ENCODE peak calls at places on chromosomes 12 and 14, in seven cellular contexts. Y is fibroblast of gingiva; G is mesenchymal stem cell; A is activated CD4-positive, CD25-positive, alpha-beta regulatory T cell treated with anti-CD3 and anti-CD28 coated beads, Interleukin-2, amount 50 U/mL, for 72 hours; X is prostate gland; C is left lung; T is GM23338. R is an unnamed sample.

GRCh38 chr14:37230551-37231194 is 32.9 kb downstream of the MIPOL1 start:
- DNase-seq in T (peak; percentile 90), A (no peak), C (no peak), X (peak; percentile 50), Y (peak; percentile 66), G (peak; percentile 66), R (no peak)

GRCh38 chr12:106431839-106432411 is 74.4 kb downstream of the POLR3B start:
- DNase-seq in G (no peak), X (no peak), C (no peak), Y (no peak), A (no peak), T (no peak), R (no peak)

GRCh38 chr14:64279719-64280668 is 14.2 kb downstream of the ESR2 start:
- DNase-seq in X (no peak), G (no peak), Y (no peak), A (no peak), T (no peak), C (no peak), R (no peak)

GRCh38 chr12:8991371-8992085 is 2.2 kb downstream of the KLRG1 start:
- DNase-seq in T (no peak), A (no peak), C (no peak), X (no peak), G (no peak), Y (no peak), R (no peak)

GRCh38 chr12:127113945-127114344 is 1153.0 kb upstream of the TMEM132C start:
- DNase-seq in T (peak; percentile 9), X (no peak), A (no peak), C (no peak), G (no peak), Y (no peak), R (no peak)

GRCh38 chr12:117827660-117828059 is 141.1 kb downstream of the KSR2 start:
- DNase-seq in T (no peak), X (no peak), Y (no peak), G (no peak), C (no peak), A (no peak), R (no peak)

GRCh38 chr14:101370593-101371569 is 190.4 kb upstream of the DIO3 start:
- DNase-seq in Y (no peak), T (no peak), C (no peak), A (no peak), G (no peak), X (no peak), R (no peak)

GRCh38 chr14:20631023-20631820 is 10.3 kb downstream of the OR6S1 start:
- DNase-seq in A (no peak), G (peak; percentile 73), T (peak; percentile 73), Y (peak; percentile 65), C (no peak), X (peak; percentile 36), R (no peak)

GRCh38 chr14:100824156-100824555 is 1.8 kb upstream of the MEG3 start:
- DNase-seq in G (no peak), T (peak; percentile 57), A (no peak), C (no peak), X (no peak), Y (peak; percentile 46), R (peak; percentile 22)

GRCh38 chr14:102969060-102969791 is 46.8 kb downstream of the AMN start:
- DNase-seq in A (no peak), X (no peak), C (no peak), G (no peak), Y (no peak), T (no peak), R (no peak)

GRCh38 chr12:9331218-9331626 is 123.0 kb upstream of the PZP start:
- DNase-seq in G (peak; percentile 50), C (peak; percentile 68), X (peak; percentile 55), T (peak; percentile 82), A (peak; percentile 80), Y (peak; percentile 38), R (peak; percentile 57)

GRCh38 chr12:131710464-131711457 is at the start of gene SFSWAP:
- DNase-seq in T (peak; percentile 75), A (peak; percentile 81), X (peak; percentile 51), Y (peak; percentile 76), G (peak; percentile 85), C (peak; percentile 79), R (peak; percentile 67)

GRCh38 chr14:91325211-91325610 is 80.7 kb upstream of the GPR68 start:
- DNase-seq in C (no peak), G (no peak), A (no peak), X (no peak), Y (no peak), T (no peak), R (no peak)

GRCh38 chr12:28855761-28856160 is 293.3 kb upstream of the FAR2 start:
- DNase-seq in G (no peak), T (no peak), Y (no peak), C (no peak), X (no peak), A (no peak), R (no peak)

GRCh38 chr12:124517260-124518050 is 50.0 kb downstream of the NCOR2 start:
- DNase-seq in T (no peak), G (no peak), A (no peak), C (peak; percentile 75), Y (peak; percentile 71), X (peak; percentile 92), R (peak; percentile 88)

GRCh38 chr12:65740873-65741600 is 83.2 kb upstream of the HMGA2 start:
- DNase-seq in X (peak; percentile 30), A (peak; percentile 60), T (peak; percentile 93), Y (peak; percentile 73), C (peak; percentile 67), G (peak; percentile 84), R (peak; percentile 86)

GRCh38 chr12:5776091-5776490 is 169.0 kb downstream of the ANO2 start:
- DNase-seq in A (no peak), G (no peak), C (no peak), X (no peak), Y (no peak), T (no peak), R (no peak)

GRCh38 chr12:115990241-115990640 is 287.3 kb downstream of the MED13L start:
- DNase-seq in X (no peak), G (no peak), T (no peak), C (no peak), Y (no peak), A (no peak), R (no peak)

GRCh38 chr14:69325646-69326265 is 65.8 kb downstream of the GALNT16 start:
- DNase-seq in Y (no peak), A (no peak), X (no peak), G (no peak), T (peak; percentile 42), C (no peak), R (peak; percentile 23)

GRCh38 chr14:24224618-24225071 is 7.5 kb downstream of the NEDD8 start:
- DNase-seq in A (no peak), X (no peak), C (no peak), G (peak; percentile 40), T (no peak), Y (peak; percentile 41), R (no peak)

GRCh38 chr12:65532744-65533143 is 254.3 kb downstream of the MSRB3 start:
- DNase-seq in A (no peak), Y (peak; percentile 27), X (no peak), T (no peak), G (peak; percentile 91), C (no peak), R (no peak)

R was measured in pancreas.